ENCODE peak calls at places on chromosome 19, in seven cellular contexts. One of them, this sample, is unnamed.

GRCh38 chr19:41031926-41032325 is 40.8 kb downstream of the CYP2B6 start:
- DNase-seq in Panc1: no peak
- DNase-seq in psoas muscle: no peak
- DNase-seq in mammary epithelial cell: peak
- DNase-seq in IMR-90: no peak
- DNase-seq in brain microvascular endothelial cell: no peak
- DNase-seq in A549: no peak
- DNase-seq in this sample: peak

GRCh38 chr19:4519172-4519496 is 848 bp upstream of the PLIN4 start:
- DNase-seq in Panc1: no peak
- DNase-seq in psoas muscle: no peak
- DNase-seq in mammary epithelial cell: no peak
- DNase-seq in IMR-90: no peak
- DNase-seq in brain microvascular endothelial cell: no peak
- DNase-seq in A549: no peak
- DNase-seq in this sample: no peak

GRCh38 chr19:40139533-40140287 is 49.0 kb upstream of the ZNF780A start:
- DNase-seq in Panc1: peak
- DNase-seq in psoas muscle: no peak
- DNase-seq in mammary epithelial cell: peak
- DNase-seq in IMR-90: peak
- DNase-seq in brain microvascular endothelial cell: peak
- DNase-seq in A549: peak
- DNase-seq in this sample: peak

GRCh38 chr19:35949131-35949530 is 13.0 kb downstream of the LRFN3 start:
- DNase-seq in Panc1: no peak
- DNase-seq in psoas muscle: no peak
- DNase-seq in mammary epithelial cell: no peak
- DNase-seq in IMR-90: no peak
- DNase-seq in brain microvascular endothelial cell: no peak
- DNase-seq in A549: peak
- DNase-seq in this sample: no peak

GRCh38 chr19:33902802-33903488 is 106.3 kb downstream of the KCTD15 start:
- DNase-seq in Panc1: no peak
- DNase-seq in psoas muscle: no peak
- DNase-seq in mammary epithelial cell: no peak
- DNase-seq in IMR-90: no peak
- DNase-seq in brain microvascular endothelial cell: no peak
- DNase-seq in A549: peak
- DNase-seq in this sample: no peak

GRCh38 chr19:29945433-29945832 is 3.4 kb downstream of the URI1 start:
- DNase-seq in Panc1: no peak
- DNase-seq in psoas muscle: no peak
- DNase-seq in mammary epithelial cell: no peak
- DNase-seq in IMR-90: peak
- DNase-seq in brain microvascular endothelial cell: no peak
- DNase-seq in A549: no peak
- DNase-seq in this sample: no peak

GRCh38 chr19:21698215-21698614 is 69.2 kb downstream of the ZNF100 start:
- DNase-seq in Panc1: no peak
- DNase-seq in psoas muscle: no peak
- DNase-seq in mammary epithelial cell: peak
- DNase-seq in IMR-90: peak
- DNase-seq in brain microvascular endothelial cell: no peak
- DNase-seq in A549: no peak
- DNase-seq in this sample: no peak

GRCh38 chr19:7215176-7215575 is 79.0 kb downstream of the INSR start:
- DNase-seq in Panc1: no peak
- DNase-seq in psoas muscle: no peak
- DNase-seq in mammary epithelial cell: no peak
- DNase-seq in IMR-90: no peak
- DNase-seq in brain microvascular endothelial cell: no peak
- DNase-seq in A549: no peak
- DNase-seq in this sample: no peak

DNA sequence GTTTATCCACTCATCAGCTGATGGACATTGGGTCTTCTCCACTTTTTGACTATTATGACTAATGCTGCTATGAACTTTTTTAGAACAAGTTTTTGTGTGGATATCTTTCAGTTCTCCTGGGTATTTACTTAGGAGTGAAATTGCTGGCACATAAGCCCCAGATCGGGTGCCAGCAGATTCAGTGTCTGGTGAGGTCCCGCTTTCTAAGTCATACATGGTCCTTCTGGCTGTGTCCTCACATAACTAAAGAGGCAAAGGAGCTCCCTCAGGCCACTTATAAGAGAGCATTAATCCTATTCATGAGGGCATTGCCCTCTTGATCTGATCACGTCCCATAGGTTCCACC is 600 bp upstream of the ZNF226 start:
- DNase-seq in Panc1: no peak
- DNase-seq in psoas muscle: no peak
- DNase-seq in mammary epithelial cell: no peak
- DNase-seq in IMR-90: no peak
- DNase-seq in brain microvascular endothelial cell: no peak
- DNase-seq in A549: no peak
- DNase-seq in this sample: no peak
- H3K27ac ChIP-seq in Panc1: peak
- H3K27ac ChIP-seq in psoas muscle: peak
- H3K27ac ChIP-seq in mammary epithelial cell: no peak
- H3K27ac ChIP-seq in IMR-90: peak
- H3K27ac ChIP-seq in brain microvascular endothelial cell: peak
- H3K27ac ChIP-seq in A549: peak
- H3K27ac ChIP-seq in this sample: no peak

DNA sequence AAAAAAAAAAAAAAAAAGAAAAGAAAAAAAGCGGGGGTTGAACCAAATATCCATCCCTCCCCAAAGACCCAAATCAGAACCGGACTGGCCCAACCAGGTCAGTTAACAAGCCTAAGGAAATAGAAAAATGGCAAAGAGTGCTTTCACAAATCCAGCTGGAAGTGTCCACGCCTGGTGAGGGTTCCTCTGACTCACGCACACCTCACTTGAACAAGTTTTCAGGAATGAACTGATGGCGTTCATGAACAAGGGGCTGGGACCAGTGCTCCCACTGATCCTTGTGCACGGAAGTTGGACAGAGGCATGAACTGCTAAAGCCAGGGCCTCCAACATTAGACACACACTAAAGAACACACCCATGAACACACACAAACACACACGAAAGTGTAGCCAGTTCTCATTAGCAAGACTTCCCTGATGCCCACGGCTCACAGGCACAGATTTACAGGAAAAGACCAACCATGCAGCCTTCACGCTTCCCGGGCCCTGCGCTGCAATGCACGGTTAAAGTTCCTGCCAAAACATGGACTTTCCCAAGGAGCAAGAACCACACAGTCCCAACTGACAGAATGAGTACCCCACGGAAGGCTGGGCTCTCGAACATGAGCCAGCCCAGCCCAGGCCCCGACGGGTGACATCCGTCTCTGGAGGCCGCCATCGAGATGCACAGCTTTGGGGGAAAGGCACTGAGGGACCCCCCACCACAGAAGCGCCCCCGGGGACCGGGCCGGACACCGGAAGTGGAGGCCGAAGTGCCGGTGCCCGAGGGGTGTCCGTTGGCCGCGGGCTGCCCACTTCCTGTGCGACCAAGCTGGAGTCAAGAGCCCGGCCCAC is 870 bp downstream of the DNMT1 start:
- DNase-seq in Panc1: no peak
- DNase-seq in psoas muscle: no peak
- DNase-seq in mammary epithelial cell: peak
- DNase-seq in IMR-90: peak
- DNase-seq in brain microvascular endothelial cell: peak
- DNase-seq in A549: peak
- DNase-seq in this sample: peak
- H3K27ac ChIP-seq in Panc1: peak
- H3K27ac ChIP-seq in psoas muscle: peak
- H3K27ac ChIP-seq in mammary epithelial cell: peak
- H3K27ac ChIP-seq in IMR-90: peak
- H3K27ac ChIP-seq in brain microvascular endothelial cell: peak
- H3K27ac ChIP-seq in A549: peak
- H3K27ac ChIP-seq in this sample: peak

DNA sequence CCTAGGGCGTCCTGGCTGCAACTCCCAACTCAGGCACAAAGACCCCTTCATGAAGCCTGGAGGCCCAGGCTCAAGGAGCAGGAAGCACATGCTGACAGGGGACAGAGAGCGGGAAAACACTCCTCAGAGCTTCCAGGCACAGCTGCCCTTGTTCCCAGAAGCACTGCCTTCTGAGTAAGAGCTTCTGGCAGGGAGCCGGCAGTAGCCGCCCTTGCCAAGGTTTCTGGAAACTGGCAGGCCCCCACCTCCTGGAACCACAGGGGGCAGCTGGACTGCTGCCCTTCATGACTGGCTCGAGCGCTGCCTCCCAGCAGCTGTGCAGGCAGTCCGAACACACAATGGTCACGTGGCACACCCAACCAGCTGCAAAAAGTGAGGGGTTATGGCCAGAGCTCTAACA is 33.6 kb upstream of the EPHX3 start:
- DNase-seq in Panc1: no peak
- DNase-seq in psoas muscle: peak
- DNase-seq in mammary epithelial cell: peak
- DNase-seq in IMR-90: peak
- DNase-seq in brain microvascular endothelial cell: peak
- DNase-seq in A549: no peak
- DNase-seq in this sample: peak
- H3K27ac ChIP-seq in Panc1: no peak
- H3K27ac ChIP-seq in psoas muscle: peak
- H3K27ac ChIP-seq in mammary epithelial cell: no peak
- H3K27ac ChIP-seq in IMR-90: peak
- H3K27ac ChIP-seq in brain microvascular endothelial cell: no peak
- H3K27ac ChIP-seq in A549: no peak
- H3K27ac ChIP-seq in this sample: peak

DNA sequence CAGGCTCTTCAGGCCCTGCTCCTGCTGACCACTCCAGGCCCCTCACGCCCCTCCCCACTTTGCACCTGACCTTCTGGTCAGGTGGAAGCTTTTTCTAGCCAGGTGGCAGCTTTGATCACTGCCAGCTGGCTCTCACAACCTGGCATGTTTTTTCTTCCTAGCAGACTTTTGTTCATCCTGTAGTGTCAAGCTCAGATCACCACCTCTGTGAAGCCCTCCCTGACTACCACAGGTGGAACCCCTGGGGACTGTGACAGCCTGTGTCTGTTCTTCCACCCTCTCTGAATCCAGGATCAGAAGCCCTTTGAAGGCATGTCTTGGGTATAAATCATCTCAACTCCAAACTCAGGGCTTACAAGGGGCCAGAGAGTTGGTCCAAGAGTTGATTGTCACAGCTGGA is 10.3 kb upstream of the CNFN start:
- DNase-seq in Panc1: no peak
- DNase-seq in psoas muscle: no peak
- DNase-seq in mammary epithelial cell: no peak
- DNase-seq in IMR-90: no peak
- DNase-seq in brain microvascular endothelial cell: no peak
- DNase-seq in A549: no peak
- DNase-seq in this sample: no peak
- H3K27ac ChIP-seq in Panc1: no peak
- H3K27ac ChIP-seq in psoas muscle: no peak
- H3K27ac ChIP-seq in mammary epithelial cell: no peak
- H3K27ac ChIP-seq in IMR-90: no peak
- H3K27ac ChIP-seq in brain microvascular endothelial cell: no peak
- H3K27ac ChIP-seq in A549: no peak
- H3K27ac ChIP-seq in this sample: peak